ENCODE peak calls at places on chromosome 5, in six cellular contexts. V is HCT116, H is uterus, O is stomach, L is esophagus squamous epithelium, D is transverse colon. M is an unnamed sample.

GRCh38 chr5:143554194-143554717 is 150.8 kb upstream of the NR3C1 start:
- DNase-seq in O (no peak), H (no peak), L (no peak), D (no peak), V (no peak), M (no peak)

GRCh38 chr5:31824886-31825774 is 186.2 kb downstream of the PDZD2 start:
- DNase-seq in L (no peak), D (peak), O (peak), V (peak), H (peak), M (peak)

GRCh38 chr5:75438722-75439121 is 72.7 kb downstream of the CERT1 start:
- DNase-seq in D (no peak), L (no peak), H (no peak), O (no peak), V (no peak), M (no peak)

GRCh38 chr5:149485655-149486615 is 65.3 kb downstream of the CSNK1A1 start:
- DNase-seq in D (peak), V (peak), O (peak), L (no peak), H (peak), M (peak)

GRCh38 chr5:55226027-55226933 is 835 bp downstream of the MCIDAS start:
- DNase-seq in H (no peak), V (peak), O (peak), D (peak), L (no peak), M (peak)

GRCh38 chr5:15752886-15753285 is 252.9 kb downstream of the FBXL7 start:
- DNase-seq in D (no peak), H (peak), L (no peak), V (no peak), O (no peak), M (no peak)

GRCh38 chr5:52757527-52757926 is 30.2 kb upstream of the ITGA1 start:
- DNase-seq in V (no peak), D (no peak), L (no peak), O (no peak), H (no peak), M (no peak)

GRCh38 chr5:80227979-80228596 is 27.8 kb downstream of the SERINC5 start:
- DNase-seq in H (no peak), O (no peak), L (no peak), D (no peak), V (no peak), M (no peak)

GRCh38 chr5:138339464-138339863 is 1.4 kb downstream of the FAM53C start:
- DNase-seq in O (no peak), D (no peak), L (no peak), H (no peak), V (no peak), M (no peak)

GRCh38 chr5:27911216-27911615 is 872.8 kb upstream of the CDH9 start:
- DNase-seq in O (no peak), L (no peak), D (no peak), H (no peak), V (no peak), M (no peak)

GRCh38 chr5:126471247-126471646 is 48.0 kb downstream of the GRAMD2B start:
- DNase-seq in L (no peak), H (no peak), D (no peak), V (no peak), O (no peak), M (no peak)

GRCh38 chr5:120160120-120160895 is 303.8 kb upstream of the PRR16 start:
- DNase-seq in D (no peak), L (no peak), O (no peak), V (no peak), H (no peak), M (no peak)

GRCh38 chr5:138078006-138078643 is 5.7 kb upstream of the WNT8A start:
- DNase-seq in V (no peak), L (no peak), O (no peak), D (no peak), H (no peak), M (no peak)

GRCh38 chr5:132591140-132591539 is 34.4 kb downstream of the RAD50 start:
- DNase-seq in L (no peak), D (no peak), H (no peak), O (no peak), V (peak), M (no peak)

GRCh38 chr5:26388946-26389345 is 649.4 kb downstream of the CDH9 start:
- DNase-seq in D (no peak), V (no peak), H (no peak), O (no peak), L (no peak), M (no peak)

GRCh38 chr5:74296685-74297084 is 343.8 kb downstream of the ENC1 start:
- DNase-seq in H (no peak), D (no peak), V (no peak), O (no peak), L (no peak), M (no peak)

GRCh38 chr5:8905021-8905420 is 640.9 kb downstream of the SEMA5A start:
- DNase-seq in L (no peak), V (no peak), H (no peak), O (no peak), D (peak), M (no peak)

GRCh38 chr5:29504411-29504810 is 1689.1 kb upstream of the CDH6 start:
- DNase-seq in V (no peak), O (no peak), L (no peak), H (no peak), D (no peak), M (no peak)

GRCh38 chr5:118006229-118006628 is 982.1 kb downstream of the DTWD2 start:
- DNase-seq in H (no peak), D (no peak), O (no peak), L (no peak), V (no peak), M (no peak)

GRCh38 chr5:54257366-54258118 is 52.8 kb downstream of the ARL15 start:
- DNase-seq in V (no peak), L (no peak), H (no peak), D (no peak), O (no peak), M (no peak)

GRCh38 chr5:88727705-88728313 is 155.2 kb downstream of the MEF2C start:
- DNase-seq in L (no peak), D (no peak), O (no peak), V (peak), H (no peak), M (no peak)

GRCh38 chr5:178309271-178310008 is 76.8 kb upstream of the PHYKPL start:
- DNase-seq in V (no peak), D (no peak), H (no peak), L (no peak), O (no peak), M (no peak)

GRCh38 chr5:137264041-137264440 is 235.1 kb downstream of the SPOCK1 start:
- DNase-seq in D (no peak), V (no peak), O (no peak), L (no peak), H (no peak), M (no peak)

GRCh38 chr5:113397046-113397445 is 37.7 kb downstream of the TSSK1B start:
- DNase-seq in D (no peak), V (no peak), O (no peak), H (no peak), L (no peak), M (no peak)

GRCh38 chr5:59174248-59174844 is 591.5 kb downstream of the RAB3C start:
- DNase-seq in H (no peak), L (no peak), D (no peak), O (no peak), V (peak), M (no peak)

GRCh38 chr5:1846583-1846982 is 36.1 kb downstream of the IRX4 start:
- DNase-seq in V (no peak), D (no peak), O (no peak), H (no peak), L (no peak), M (no peak)
- TF ChIP-seq POLR2A in V (no peak), D (no peak), O (no peak), H (no peak), L (no peak), M (no peak)

DNA sequence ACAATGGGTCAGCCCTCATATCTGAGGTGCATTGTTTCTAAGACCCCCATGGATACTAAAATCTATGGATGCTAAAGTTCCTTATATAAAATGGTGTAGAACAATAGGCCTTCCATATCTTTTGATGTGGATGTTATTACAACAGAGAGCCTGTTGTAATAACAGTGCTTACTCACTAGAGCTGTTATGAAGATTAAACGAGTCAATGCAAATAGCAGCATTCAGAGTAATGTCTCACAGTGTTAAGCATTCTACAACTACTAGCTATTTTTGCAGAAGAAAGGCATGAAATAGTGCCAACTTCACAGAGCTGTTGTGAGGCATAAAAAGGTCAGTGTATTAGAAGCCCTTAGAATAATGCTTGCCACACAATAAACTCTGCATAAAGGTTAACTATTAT is 13.0 kb downstream of the CHSY3 start:
- DNase-seq in D (no peak), O (no peak), H (no peak), V (no peak), L (no peak), M (no peak)
- TF ChIP-seq CTCF in D (no peak), O (no peak), H (no peak), V (no peak), L (no peak), M (no peak)

DNA sequence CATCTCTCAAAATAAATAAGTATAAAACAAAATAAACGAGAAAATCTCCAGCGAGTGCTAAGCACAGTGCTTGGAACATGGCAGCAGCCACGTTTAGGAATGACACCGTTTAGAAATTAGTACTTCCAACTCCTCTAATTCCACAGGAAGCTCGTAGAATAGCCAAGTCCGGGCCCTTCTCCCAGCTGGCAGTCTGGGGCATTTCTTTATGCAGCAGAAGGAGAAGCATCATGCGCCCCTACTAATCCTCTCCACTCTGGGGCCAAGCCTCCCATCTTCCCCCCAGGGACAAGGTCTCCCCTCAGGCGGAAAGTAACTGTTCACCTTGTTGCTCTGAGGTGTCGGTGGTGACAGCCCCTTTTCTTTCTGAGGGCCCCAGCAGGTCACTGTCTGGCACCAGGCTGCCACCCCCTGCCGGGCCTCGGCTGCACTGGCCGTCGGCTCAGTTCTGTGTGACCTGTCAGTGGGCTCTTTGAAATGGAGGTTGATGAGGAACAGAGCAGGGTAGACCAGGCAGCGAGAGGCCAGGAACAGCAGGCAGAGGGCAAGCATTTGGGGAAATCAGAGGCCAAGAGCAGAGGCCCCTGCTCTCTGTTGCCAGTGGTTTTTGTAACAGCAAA is 113.5 kb upstream of the WWC1 start:
- DNase-seq in D (no peak), L (no peak), V (no peak), O (no peak), H (no peak), M (peak)
- H3K27ac ChIP-seq in D (no peak), L (no peak), V (no peak), O (peak), H (no peak), M (no peak)

GRCh38 chr5:1185652-1186350 is 15.6 kb upstream of the SLC6A19 start:
- DNase-seq in D (peak), V (no peak), O (peak), L (no peak), H (no peak), M (no peak)
- TF ChIP-seq POLR2A in D (no peak), V (no peak), O (no peak), L (no peak), H (no peak), M (no peak)

M was measured in upper lobe of left lung.